ENCODE peak calls at places on chromosomes 3 and 15, in seven cellular contexts. G is GM23338, K is endothelial cell of umbilical vein, Y is H1, T is HCT116, X is stomach, E is HepG2. I is an unnamed sample.

GRCh38 chr15:25719101-25719985 is 143.8 kb downstream of the ATP10A start:
- DNase-seq in G (no peak), K (no peak), Y (no peak), T (no peak), X (no peak), E (no peak), I (no peak)

GRCh38 chr3:2713923-2714322 is 396.3 kb downstream of the IL5RA start:
- DNase-seq in G (peak; percentile 13), K (no peak), Y (no peak), T (no peak), X (no peak), E (no peak), I (no peak)

GRCh38 chr15:77819841-77820728 is 187.4 kb upstream of the LINGO1 start:
- DNase-seq in G (peak; percentile 76), K (peak; percentile 5), Y (no peak), T (peak; percentile 38), X (no peak), E (peak; percentile 14), I (no peak)

GRCh38 chr3:121698914-121699313 is 38.2 kb upstream of the HCLS1 start:
- DNase-seq in G (no peak), K (no peak), Y (no peak), T (no peak), X (no peak), E (no peak), I (no peak)

GRCh38 chr15:71752604-71753289 is 57.6 kb upstream of the NR2E3 start:
- DNase-seq in G (peak; percentile 70), K (peak; percentile 92), Y (no peak), T (peak; percentile 65), X (no peak), E (peak; percentile 44), I (peak; percentile 55)

GRCh38 chr15:75235051-75235673 is 23.0 kb upstream of the GOLGA6C start:
- DNase-seq in G (no peak), K (no peak), Y (no peak), T (no peak), X (no peak), E (no peak), I (no peak)

GRCh38 chr15:40062816-40063562 is 24.0 kb upstream of the SRP14 start:
- DNase-seq in G (no peak), K (no peak), Y (no peak), T (no peak), X (no peak), E (no peak), I (no peak)

GRCh38 chr15:48392356-48392755 is 61.1 kb downstream of the DUT start:
- DNase-seq in G (no peak), K (peak; percentile 99), Y (no peak), T (no peak), X (no peak), E (no peak), I (peak; percentile 47)

GRCh38 chr15:73485372-73485771 is 42.4 kb downstream of the REC114 start:
- DNase-seq in G (no peak), K (no peak), Y (no peak), T (no peak), X (no peak), E (no peak), I (no peak)

GRCh38 chr3:122932251-122932967 is 95.2 kb downstream of the SEMA5B start:
- DNase-seq in G (no peak), K (no peak), Y (no peak), T (no peak), X (no peak), E (no peak), I (no peak)

GRCh38 chr3:11238057-11238456 is 34.1 kb upstream of the ATG7 start:
- DNase-seq in G (no peak), K (peak; percentile 48), Y (no peak), T (peak; percentile 13), X (no peak), E (no peak), I (no peak)

GRCh38 chr3:171192176-171192854 is 165.8 kb upstream of the SLC2A2 start:
- DNase-seq in G (no peak), K (peak; percentile 90), Y (no peak), T (peak; percentile 92), X (no peak), E (no peak), I (no peak)

GRCh38 chr3:144810150-144810549 is 838.5 kb downstream of the DIPK2A start:
- DNase-seq in G (no peak), K (peak; percentile 20), Y (no peak), T (no peak), X (no peak), E (no peak), I (no peak)

GRCh38 chr3:141109761-141110160 is 58.6 kb downstream of the SPSB4 start:
- DNase-seq in G (no peak), K (no peak), Y (no peak), T (no peak), X (no peak), E (no peak), I (no peak)

GRCh38 chr3:46098319-46098761 is 71.1 kb upstream of the XCR1 start:
- DNase-seq in G (no peak), K (no peak), Y (no peak), T (no peak), X (no peak), E (no peak), I (peak; percentile 72)

GRCh38 chr3:33437556-33438283 is 2.5 kb downstream of the UBP1 start:
- DNase-seq in G (peak; percentile 57), K (peak; percentile 70), Y (no peak), T (no peak), X (no peak), E (peak; percentile 25), I (peak; percentile 65)

GRCh38 chr3:134347516-134347915 is 26.7 kb downstream of the AMOTL2 start:
- DNase-seq in G (no peak), K (no peak), Y (no peak), T (no peak), X (no peak), E (no peak), I (no peak)

GRCh38 chr3:64304996-64305395 is 79.7 kb upstream of the PRICKLE2 start:
- DNase-seq in G (no peak), K (no peak), Y (no peak), T (no peak), X (no peak), E (no peak), I (no peak)

GRCh38 chr3:185937689-185938374 is at the start of gene TRA2B:
- DNase-seq in G (peak; percentile 99), K (peak; percentile 99), Y (peak; percentile 96), T (peak; percentile 95), X (peak; percentile 99), E (peak; percentile 93), I (peak; percentile 99)
- TF ChIP-seq POLR2AphosphoS5 in G (peak; percentile 100), K (peak; percentile 100), Y (peak; percentile 100), T (peak; percentile 100), X (peak; percentile 100), E (peak; percentile 99), I (peak; percentile 100)

DNA sequence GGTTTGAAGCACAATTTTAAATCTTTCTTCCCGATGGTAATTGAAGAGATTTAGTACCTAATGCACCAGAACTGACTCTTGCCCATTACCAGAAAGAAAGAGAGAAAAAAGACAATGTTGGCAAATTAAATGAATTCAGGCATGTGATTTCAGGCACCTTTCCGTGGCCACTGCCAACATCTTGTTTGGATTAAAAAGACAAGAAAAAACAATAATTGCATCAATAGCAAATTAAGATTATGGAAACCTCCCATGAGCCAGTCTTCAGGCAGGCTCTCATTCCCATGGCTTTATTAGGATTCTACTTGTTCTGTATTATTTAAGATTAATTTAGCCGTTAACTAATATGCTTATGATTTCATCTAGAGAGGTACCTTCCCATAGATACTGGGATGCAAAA is 193.0 kb downstream of the GREM1 start:
- DNase-seq in G (no peak), K (no peak), Y (no peak), T (no peak), X (no peak), E (no peak), I (no peak)
- H3K4me1 ChIP-seq in G (peaks cover 9% of the 10 kb centered on the region), K (no peaks in the 10 kb centered on the region), Y (no peaks in the 10 kb centered on the region), T (no peaks in the 10 kb centered on the region), X (peaks cover 9% of the 10 kb centered on the region), E (no peaks in the 10 kb centered on the region), I (no peaks in the 10 kb centered on the region)

DNA sequence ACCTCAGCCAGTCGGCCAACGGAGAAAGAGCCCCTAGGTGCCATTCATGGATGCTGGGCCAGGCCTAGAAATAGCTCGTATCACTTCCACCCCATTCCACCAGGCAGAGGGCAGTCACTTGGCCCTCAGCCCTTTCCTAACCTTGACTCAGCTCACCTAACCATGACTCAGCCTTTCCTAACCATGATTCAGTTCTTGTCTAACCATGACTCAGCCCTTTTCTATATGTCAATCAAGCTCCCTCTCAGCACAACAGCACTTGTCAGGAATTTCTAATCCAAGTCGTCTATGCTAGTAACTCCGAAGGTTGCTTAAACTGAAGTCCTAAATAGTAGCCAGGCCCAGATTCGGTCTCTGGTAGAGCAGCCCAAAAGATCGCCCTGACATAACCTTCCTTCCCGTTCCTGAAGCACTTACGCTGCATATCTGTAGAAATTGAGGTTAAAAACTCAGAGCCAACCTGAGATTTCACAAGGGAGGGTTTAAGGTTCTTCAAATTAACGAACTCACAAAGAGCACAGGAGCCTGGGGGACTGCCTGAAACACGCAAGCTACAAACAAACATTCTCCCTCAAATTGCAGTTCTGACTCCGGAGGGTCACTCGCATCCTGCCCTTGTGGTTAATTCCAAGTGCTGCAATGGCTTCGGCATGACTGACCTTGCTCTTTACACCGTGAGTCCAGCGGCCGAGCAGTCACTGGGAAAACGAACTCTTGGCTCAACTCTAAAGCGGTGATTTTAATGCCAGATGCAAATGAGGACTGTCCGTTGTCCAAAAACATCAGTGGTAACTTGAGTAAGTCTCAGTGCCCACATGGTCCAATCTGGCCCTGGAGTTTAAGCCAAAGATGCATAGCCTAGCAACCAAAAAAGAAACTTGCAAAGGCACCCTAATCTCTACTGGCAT is 99.9 kb downstream of the ADAMTS17 start:
- DNase-seq in G (peak; percentile 58), K (no peak), Y (no peak), T (peak; percentile 51), X (no peak), E (peak; percentile 63), I (no peak)
- TF ChIP-seq CTCF in G (no peak), K (no peak), Y (no peak), T (no peak), X (no peak), E (no peak), I (no peak)

GRCh38 chr3:183816681-183817080 is 8.7 kb downstream of the MAP6D1 start:
- DNase-seq in G (no peak), K (no peak), Y (no peak), T (no peak), X (no peak), E (no peak), I (no peak)

GRCh38 chr3:183817639-183818038 is 7.7 kb downstream of the MAP6D1 start:
- DNase-seq in G (no peak), K (no peak), Y (no peak), T (no peak), X (no peak), E (no peak), I (no peak)

GRCh38 chr3:183815951-183816475 is 9.4 kb downstream of the MAP6D1 start:
- DNase-seq in G (no peak), K (no peak), Y (no peak), T (no peak), X (no peak), E (no peak), I (no peak)

GRCh38 chr3:183818041-183818620 is 7.2 kb downstream of the MAP6D1 start:
- DNase-seq in G (no peak), K (no peak), Y (no peak), T (no peak), X (no peak), E (no peak), I (peak; percentile 44)

DNA sequence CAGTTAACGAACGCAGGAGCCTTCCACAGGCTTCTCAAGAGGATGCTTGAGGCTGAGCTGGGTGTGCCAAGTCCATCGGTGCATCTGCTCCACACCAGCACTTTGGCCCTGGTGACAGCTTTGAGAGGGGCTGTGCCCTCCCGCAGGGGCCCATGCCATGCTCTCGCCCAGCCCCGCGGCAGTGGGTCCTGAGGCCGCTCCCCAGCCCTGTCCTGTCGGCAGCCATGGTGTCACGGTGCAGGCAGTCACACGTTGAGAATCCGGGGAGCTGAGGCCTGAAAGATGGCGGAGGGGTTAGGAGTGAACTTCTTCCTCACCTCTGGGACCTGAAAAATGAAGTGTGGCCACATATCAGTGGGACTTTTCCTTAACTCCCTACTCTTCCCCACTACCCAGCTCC is 8.3 kb downstream of the MAP6D1 start:
- DNase-seq in G (no peak), K (no peak), Y (no peak), T (no peak), X (no peak), E (no peak), I (no peak)
- TF ChIP-seq POLR2AphosphoS5 in G (no peak), K (no peak), Y (no peak), T (no peak), X (no peak), E (no peak), I (no peak)

I was measured in upper lobe of left lung.